ENCODE peak calls at places on chromosome 16, in eight cellular contexts. L is glutamatergic neuron, E is upper lobe of right lung, N is HFFc6, R is cardiac fibroblast, V is stomach, D is GM20000, Q is IMR-90. O is an unnamed sample.

GRCh38 chr16:554640-555413 is 5.4 kb upstream of the PRR35 start:
- DNase-seq in L (no peak), E (no peak), N (peak), R (peak), V (no peak), D (no peak), Q (peak), O (no peak)

GRCh38 chr16:48901712-48902374 is 291.9 kb upstream of the N4BP1 start:
- DNase-seq in L (peak), E (no peak), N (no peak), R (no peak), V (no peak), D (no peak), Q (no peak), O (no peak)

GRCh38 chr16:85010446-85010930 is 847 bp downstream of the ZDHHC7 start:
- DNase-seq in L (no peak), E (no peak), N (no peak), R (no peak), V (no peak), D (no peak), Q (no peak), O (no peak)

GRCh38 chr16:78689536-78689935 is 590.1 kb downstream of the WWOX start:
- DNase-seq in L (no peak), E (no peak), N (no peak), R (peak), V (no peak), D (no peak), Q (no peak), O (no peak)

GRCh38 chr16:55294947-55295346 is 29.1 kb upstream of the IRX6 start:
- DNase-seq in L (no peak), E (no peak), N (no peak), R (peak), V (no peak), D (no peak), Q (no peak), O (no peak)

GRCh38 chr16:11566398-11566797 is 20.3 kb downstream of the LITAF start:
- DNase-seq in L (no peak), E (no peak), N (no peak), R (no peak), V (no peak), D (no peak), Q (no peak), O (no peak)

GRCh38 chr16:10003486-10003885 is 178.7 kb downstream of the GRIN2A start:
- DNase-seq in L (no peak), E (no peak), N (no peak), R (no peak), V (no peak), D (no peak), Q (no peak), O (no peak)

GRCh38 chr16:88063201-88063773 is 112.1 kb downstream of the BANP start:
- DNase-seq in L (no peak), E (no peak), N (peak), R (peak), V (no peak), D (no peak), Q (peak), O (no peak)

GRCh38 chr16:79269211-79269863 is 331.2 kb downstream of the MAF start:
- DNase-seq in L (no peak), E (no peak), N (no peak), R (no peak), V (no peak), D (peak), Q (no peak), O (peak)

GRCh38 chr16:68592466-68593337 is 52.4 kb upstream of the CDH3 start:
- DNase-seq in L (no peak), E (no peak), N (no peak), R (peak), V (no peak), D (peak), Q (no peak), O (peak)

GRCh38 chr16:626787-627457 is 3.9 kb upstream of the WFIKKN1 start:
- DNase-seq in L (no peak), E (no peak), N (peak), R (peak), V (no peak), D (no peak), Q (peak), O (no peak)

GRCh38 chr16:85395913-85396878 is 216.9 kb upstream of the GSE1 start:
- DNase-seq in L (peak), E (peak), N (no peak), R (peak), V (no peak), D (no peak), Q (peak), O (no peak)

GRCh38 chr16:59593256-59593655 is 859.1 kb upstream of the GOT2 start:
- DNase-seq in L (no peak), E (no peak), N (peak), R (peak), V (no peak), D (no peak), Q (peak), O (no peak)

GRCh38 chr16:64627288-64627687 is 494.6 kb downstream of the CDH11 start:
- DNase-seq in L (no peak), E (no peak), N (no peak), R (no peak), V (no peak), D (no peak), Q (no peak), O (no peak)

GRCh38 chr16:24309222-24309905 is 53.2 kb downstream of the CACNG3 start:
- DNase-seq in L (no peak), E (no peak), N (no peak), R (peak), V (peak), D (no peak), Q (peak), O (peak)

GRCh38 chr16:11057696-11058345 is 113.5 kb downstream of the CLEC16A start:
- DNase-seq in L (no peak), E (peak), N (no peak), R (no peak), V (no peak), D (no peak), Q (no peak), O (no peak)

GRCh38 chr16:89357055-89357454 is 133.3 kb downstream of the ANKRD11 start:
- DNase-seq in L (no peak), E (peak), N (no peak), R (no peak), V (no peak), D (no peak), Q (no peak), O (peak)

GRCh38 chr16:5020551-5020950 is 13.2 kb downstream of the NAGPA start:
- DNase-seq in L (no peak), E (no peak), N (no peak), R (no peak), V (no peak), D (no peak), Q (no peak), O (no peak)

GRCh38 chr16:58024673-58025350 is 742 bp upstream of the MMP15 start:
- DNase-seq in L (peak), E (peak), N (no peak), R (no peak), V (peak), D (peak), Q (no peak), O (peak)

GRCh38 chr16:55437627-55438026 is 41.4 kb upstream of the MMP2 start:
- DNase-seq in L (no peak), E (no peak), N (no peak), R (peak), V (no peak), D (peak), Q (peak), O (no peak)

GRCh38 chr16:85475233-85475632 is 137.9 kb upstream of the GSE1 start:
- DNase-seq in L (no peak), E (no peak), N (no peak), R (no peak), V (no peak), D (no peak), Q (no peak), O (no peak)

DNA sequence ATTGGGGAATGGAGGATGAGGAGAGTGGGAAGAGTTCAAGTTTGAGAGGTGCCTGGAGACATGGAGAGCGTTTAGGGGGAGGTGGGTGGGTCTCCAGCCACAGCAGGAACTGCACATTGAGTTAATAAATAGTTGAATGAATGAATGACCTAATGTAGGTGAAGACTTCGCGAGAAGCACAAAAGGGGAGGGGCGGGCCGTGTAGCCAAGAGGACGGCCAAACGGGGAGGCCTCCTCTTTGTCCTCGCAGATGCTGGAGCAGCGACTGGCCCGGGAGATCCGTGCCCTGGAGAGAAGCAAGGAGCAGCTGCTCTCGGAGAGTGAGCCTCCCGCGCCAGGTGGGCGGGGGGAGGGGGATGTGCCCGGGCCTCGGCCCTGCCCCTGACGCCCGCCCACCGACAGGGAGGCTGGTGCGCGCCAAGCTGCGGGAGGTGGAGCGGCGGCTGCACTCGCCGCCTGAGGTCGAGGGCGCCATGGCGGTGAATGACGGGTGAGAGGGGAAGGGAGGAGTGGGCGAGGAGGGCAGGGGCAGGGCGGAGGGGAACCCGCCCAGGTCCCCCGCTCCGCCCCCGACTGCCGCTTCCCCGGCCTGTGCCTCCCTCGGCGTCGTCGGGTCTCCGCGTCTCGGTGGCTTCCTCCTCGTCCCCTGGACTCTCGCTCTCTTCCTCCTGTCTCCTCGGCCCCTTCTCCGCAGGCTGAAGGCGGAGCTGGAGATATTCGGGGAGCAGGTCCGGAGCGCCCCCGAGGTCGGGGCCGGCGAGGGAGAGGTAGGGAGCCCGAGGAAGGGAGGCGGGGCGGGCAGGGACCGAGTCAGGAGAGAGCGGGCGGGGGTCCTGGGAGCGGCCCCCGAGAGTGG is 12.9 kb downstream of the SYCE1L start:
- DNase-seq in L (peak), E (peak), N (no peak), R (peak), V (peak), D (peak), Q (no peak), O (peak)
- TF ChIP-seq CTCF in L (no peak), E (no peak), N (no peak), R (no peak), V (no peak), D (no peak), Q (no peak), O (no peak)

GRCh38 chr16:19659554-19659953 is 58.5 kb downstream of the KNOP1 start:
- DNase-seq in L (no peak), E (no peak), N (no peak), R (no peak), V (no peak), D (no peak), Q (peak), O (no peak)
- TF ChIP-seq CTCF in L (no peak), E (peak), N (peak), R (no peak), V (no peak), D (no peak), Q (no peak), O (no peak)

DNA sequence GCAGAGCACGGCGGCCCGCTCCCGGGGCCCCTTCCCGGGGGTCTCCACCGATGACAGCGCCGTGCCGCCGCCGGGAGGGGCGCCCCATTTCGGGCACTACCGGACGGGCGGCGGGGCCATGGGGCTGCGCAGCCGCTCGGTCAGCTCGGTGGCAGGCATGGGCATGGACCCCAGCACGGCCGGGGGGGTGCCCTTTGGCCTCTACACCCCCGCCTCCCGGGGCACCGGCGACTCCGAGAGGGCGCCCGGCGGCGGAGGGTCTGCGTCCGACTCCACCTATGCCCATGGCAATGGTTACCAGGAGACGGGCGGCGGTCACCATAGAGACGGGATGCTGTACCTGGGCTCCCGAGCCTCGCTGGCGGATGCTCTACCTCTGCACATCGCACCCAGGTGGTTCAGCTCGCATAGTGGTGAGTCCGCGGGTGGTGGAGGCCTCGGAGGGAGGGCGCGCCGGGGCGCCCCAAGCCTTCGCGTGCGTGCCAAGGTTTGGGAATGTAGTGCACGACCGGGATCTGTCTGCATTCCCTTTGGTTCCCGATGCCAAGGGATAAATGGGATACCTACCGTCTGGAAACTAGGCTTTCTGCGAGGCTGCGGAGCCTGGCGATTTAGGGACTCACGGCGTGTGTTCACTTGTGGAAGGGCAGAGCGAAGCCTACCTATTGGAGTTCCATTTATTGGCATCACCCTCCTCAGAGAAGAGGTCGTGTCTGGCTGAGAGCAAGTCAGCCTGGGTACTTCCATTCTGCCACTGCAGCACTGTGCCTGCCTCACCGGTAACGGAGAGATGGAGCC is 1.1 kb downstream of the ZNRF1 start:
- DNase-seq in L (peak), E (peak), N (peak), R (peak), V (peak), D (peak), Q (no peak), O (peak)
- TF ChIP-seq CTCF in L (no peak), E (no peak), N (peak), R (no peak), V (no peak), D (no peak), Q (no peak), O (no peak)

GRCh38 chr16:66278604-66279262 is 87.8 kb upstream of the CDH5 start:
- DNase-seq in L (no peak), E (no peak), N (no peak), R (no peak), V (no peak), D (no peak), Q (no peak), O (no peak)
- TF ChIP-seq CTCF in L (no peak), E (no peak), N (peak), R (no peak), V (no peak), D (no peak), Q (no peak), O (no peak)